ENCODE peak calls at places on chromosomes 16 and 17, in six cellular contexts. One of them, this sample, is unnamed.

GRCh38 chr17:45307290-45308015 is 9.4 kb downstream of the MAP3K14 start:
- DNase-seq in heart left ventricle: no peak
- DNase-seq in heart right ventricle: no peak
- DNase-seq in CD4-positive, alpha-beta T cell: no peak
- DNase-seq in fibroblast of pulmonary artery: peak
- DNase-seq in fibroblast of villous mesenchyme: peak
- DNase-seq in this sample: peak

GRCh38 chr17:33522623-33523022 is 229.5 kb upstream of the ASIC2 start:
- DNase-seq in heart left ventricle: no peak
- DNase-seq in heart right ventricle: no peak
- DNase-seq in CD4-positive, alpha-beta T cell: no peak
- DNase-seq in fibroblast of pulmonary artery: no peak
- DNase-seq in fibroblast of villous mesenchyme: no peak
- DNase-seq in this sample: no peak

GRCh38 chr16:87762071-87762571 is 3.7 kb downstream of the KLHDC4 start:
- DNase-seq in heart left ventricle: no peak
- DNase-seq in heart right ventricle: no peak
- DNase-seq in CD4-positive, alpha-beta T cell: no peak
- DNase-seq in fibroblast of pulmonary artery: no peak
- DNase-seq in fibroblast of villous mesenchyme: no peak
- DNase-seq in this sample: no peak

GRCh38 chr16:27498916-27499658 is 50.6 kb downstream of the GTF3C1 start:
- DNase-seq in heart left ventricle: no peak
- DNase-seq in heart right ventricle: no peak
- DNase-seq in CD4-positive, alpha-beta T cell: no peak
- DNase-seq in fibroblast of pulmonary artery: no peak
- DNase-seq in fibroblast of villous mesenchyme: no peak
- DNase-seq in this sample: no peak

GRCh38 chr16:12386076-12386641 is 409.6 kb downstream of the SNX29 start:
- DNase-seq in heart left ventricle: no peak
- DNase-seq in heart right ventricle: no peak
- DNase-seq in CD4-positive, alpha-beta T cell: no peak
- DNase-seq in fibroblast of pulmonary artery: no peak
- DNase-seq in fibroblast of villous mesenchyme: no peak
- DNase-seq in this sample: no peak

GRCh38 chr16:8594149-8594666 is 3.9 kb upstream of the TMEM114 start:
- DNase-seq in heart left ventricle: no peak
- DNase-seq in heart right ventricle: no peak
- DNase-seq in CD4-positive, alpha-beta T cell: no peak
- DNase-seq in fibroblast of pulmonary artery: no peak
- DNase-seq in fibroblast of villous mesenchyme: no peak
- DNase-seq in this sample: no peak

GRCh38 chr17:68567035-68567434 is 34.1 kb downstream of the FAM20A start:
- DNase-seq in heart left ventricle: no peak
- DNase-seq in heart right ventricle: no peak
- DNase-seq in CD4-positive, alpha-beta T cell: no peak
- DNase-seq in fibroblast of pulmonary artery: no peak
- DNase-seq in fibroblast of villous mesenchyme: peak
- DNase-seq in this sample: no peak

GRCh38 chr16:24946155-24946554 is 69.0 kb downstream of the ARHGAP17 start:
- DNase-seq in heart left ventricle: no peak
- DNase-seq in heart right ventricle: no peak
- DNase-seq in CD4-positive, alpha-beta T cell: no peak
- DNase-seq in fibroblast of pulmonary artery: no peak
- DNase-seq in fibroblast of villous mesenchyme: no peak
- DNase-seq in this sample: no peak

GRCh38 chr17:5418858-5419355 is 555 bp downstream of the NUP88 start:
- DNase-seq in heart left ventricle: peak
- DNase-seq in heart right ventricle: peak
- DNase-seq in CD4-positive, alpha-beta T cell: peak
- DNase-seq in fibroblast of pulmonary artery: peak
- DNase-seq in fibroblast of villous mesenchyme: peak
- DNase-seq in this sample: no peak

GRCh38 chr16:19505600-19506303 is 16.1 kb downstream of the GDE1 start:
- DNase-seq in heart left ventricle: no peak
- DNase-seq in heart right ventricle: peak
- DNase-seq in CD4-positive, alpha-beta T cell: no peak
- DNase-seq in fibroblast of pulmonary artery: peak
- DNase-seq in fibroblast of villous mesenchyme: no peak
- DNase-seq in this sample: no peak

GRCh38 chr16:3983081-3983520 is 102.6 kb upstream of the CREBBP start:
- DNase-seq in heart left ventricle: peak
- DNase-seq in heart right ventricle: peak
- DNase-seq in CD4-positive, alpha-beta T cell: peak
- DNase-seq in fibroblast of pulmonary artery: peak
- DNase-seq in fibroblast of villous mesenchyme: peak
- DNase-seq in this sample: peak

GRCh38 chr17:81519284-81520020 is 6.9 kb upstream of the ACTG1 start:
- DNase-seq in heart left ventricle: no peak
- DNase-seq in heart right ventricle: no peak
- DNase-seq in CD4-positive, alpha-beta T cell: peak
- DNase-seq in fibroblast of pulmonary artery: no peak
- DNase-seq in fibroblast of villous mesenchyme: no peak
- DNase-seq in this sample: peak

GRCh38 chr16:48393843-48394703 is 8.9 kb upstream of the SIAH1 start:
- DNase-seq in heart left ventricle: no peak
- DNase-seq in heart right ventricle: no peak
- DNase-seq in CD4-positive, alpha-beta T cell: no peak
- DNase-seq in fibroblast of pulmonary artery: peak
- DNase-seq in fibroblast of villous mesenchyme: peak
- DNase-seq in this sample: no peak

GRCh38 chr17:78151514-78152008 is 5.4 kb downstream of the C17orf99 start:
- DNase-seq in heart left ventricle: no peak
- DNase-seq in heart right ventricle: no peak
- DNase-seq in CD4-positive, alpha-beta T cell: no peak
- DNase-seq in fibroblast of pulmonary artery: no peak
- DNase-seq in fibroblast of villous mesenchyme: no peak
- DNase-seq in this sample: peak

GRCh38 chr17:76232342-76232741 is 8.0 kb downstream of the RNF157 start:
- DNase-seq in heart left ventricle: no peak
- DNase-seq in heart right ventricle: no peak
- DNase-seq in CD4-positive, alpha-beta T cell: no peak
- DNase-seq in fibroblast of pulmonary artery: peak
- DNase-seq in fibroblast of villous mesenchyme: peak
- DNase-seq in this sample: no peak

GRCh38 chr17:80886641-80887573 is 104.7 kb upstream of the CHMP6 start:
- DNase-seq in heart left ventricle: no peak
- DNase-seq in heart right ventricle: no peak
- DNase-seq in CD4-positive, alpha-beta T cell: no peak
- DNase-seq in fibroblast of pulmonary artery: no peak
- DNase-seq in fibroblast of villous mesenchyme: no peak
- DNase-seq in this sample: no peak

GRCh38 chr17:6186998-6187397 is 116.8 kb downstream of the WSCD1 start:
- DNase-seq in heart left ventricle: no peak
- DNase-seq in heart right ventricle: no peak
- DNase-seq in CD4-positive, alpha-beta T cell: no peak
- DNase-seq in fibroblast of pulmonary artery: no peak
- DNase-seq in fibroblast of villous mesenchyme: no peak
- DNase-seq in this sample: no peak

GRCh38 chr16:4935231-4935855 is 1.6 kb downstream of the PPL start:
- DNase-seq in heart left ventricle: peak
- DNase-seq in heart right ventricle: peak
- DNase-seq in CD4-positive, alpha-beta T cell: no peak
- DNase-seq in fibroblast of pulmonary artery: peak
- DNase-seq in fibroblast of villous mesenchyme: peak
- DNase-seq in this sample: peak

GRCh38 chr17:1072551-1072961 is 75.6 kb downstream of the TIMM22 start:
- DNase-seq in heart left ventricle: no peak
- DNase-seq in heart right ventricle: no peak
- DNase-seq in CD4-positive, alpha-beta T cell: no peak
- DNase-seq in fibroblast of pulmonary artery: no peak
- DNase-seq in fibroblast of villous mesenchyme: no peak
- DNase-seq in this sample: peak

GRCh38 chr16:13823501-13823900 is 96.5 kb upstream of the ERCC4 start:
- DNase-seq in heart left ventricle: no peak
- DNase-seq in heart right ventricle: no peak
- DNase-seq in CD4-positive, alpha-beta T cell: no peak
- DNase-seq in fibroblast of pulmonary artery: no peak
- DNase-seq in fibroblast of villous mesenchyme: no peak
- DNase-seq in this sample: no peak

GRCh38 chr17:6666557-6666956 is 15.0 kb downstream of the C17orf100 start:
- DNase-seq in heart left ventricle: no peak
- DNase-seq in heart right ventricle: no peak
- DNase-seq in CD4-positive, alpha-beta T cell: no peak
- DNase-seq in fibroblast of pulmonary artery: no peak
- DNase-seq in fibroblast of villous mesenchyme: no peak
- DNase-seq in this sample: no peak

GRCh38 chr17:45812102-45812501 is 28.0 kb downstream of the CRHR1 start:
- DNase-seq in heart left ventricle: no peak
- DNase-seq in heart right ventricle: no peak
- DNase-seq in CD4-positive, alpha-beta T cell: no peak
- DNase-seq in fibroblast of pulmonary artery: peak
- DNase-seq in fibroblast of villous mesenchyme: peak
- DNase-seq in this sample: no peak

GRCh38 chr16:31486036-31486435 is 3.1 kb downstream of the SLC5A2 start:
- DNase-seq in heart left ventricle: no peak
- DNase-seq in heart right ventricle: no peak
- DNase-seq in CD4-positive, alpha-beta T cell: no peak
- DNase-seq in fibroblast of pulmonary artery: no peak
- DNase-seq in fibroblast of villous mesenchyme: no peak
- DNase-seq in this sample: no peak

GRCh38 chr16:31487076-31487719 is 4.3 kb downstream of the SLC5A2 start:
- DNase-seq in heart left ventricle: no peak
- DNase-seq in heart right ventricle: no peak
- DNase-seq in CD4-positive, alpha-beta T cell: no peak
- DNase-seq in fibroblast of pulmonary artery: no peak
- DNase-seq in fibroblast of villous mesenchyme: no peak
- DNase-seq in this sample: peak

GRCh38 chr16:31489616-31490584 is 7.0 kb downstream of the SLC5A2 start:
- DNase-seq in heart left ventricle: no peak
- DNase-seq in heart right ventricle: no peak
- DNase-seq in CD4-positive, alpha-beta T cell: no peak
- DNase-seq in fibroblast of pulmonary artery: no peak
- DNase-seq in fibroblast of villous mesenchyme: no peak
- DNase-seq in this sample: no peak

GRCh38 chr16:31488630-31489564 is 6.0 kb downstream of the SLC5A2 start:
- DNase-seq in heart left ventricle: no peak
- DNase-seq in heart right ventricle: no peak
- DNase-seq in CD4-positive, alpha-beta T cell: no peak
- DNase-seq in fibroblast of pulmonary artery: no peak
- DNase-seq in fibroblast of villous mesenchyme: no peak
- DNase-seq in this sample: no peak

GRCh38 chr16:31487720-31488629 is 5.1 kb downstream of the SLC5A2 start:
- DNase-seq in heart left ventricle: no peak
- DNase-seq in heart right ventricle: no peak
- DNase-seq in CD4-positive, alpha-beta T cell: peak
- DNase-seq in fibroblast of pulmonary artery: no peak
- DNase-seq in fibroblast of villous mesenchyme: peak
- DNase-seq in this sample: peak
- TF ChIP-seq CTCF in heart left ventricle: no peak
- TF ChIP-seq CTCF in heart right ventricle: no peak
- TF ChIP-seq CTCF in CD4-positive, alpha-beta T cell: no peak
- TF ChIP-seq CTCF in fibroblast of pulmonary artery: no peak
- TF ChIP-seq CTCF in fibroblast of villous mesenchyme: no peak
- TF ChIP-seq CTCF in this sample: no peak

GRCh38 chr17:61414141-61414935 is 14.7 kb downstream of the TBX2 start:
- DNase-seq in heart left ventricle: peak
- DNase-seq in heart right ventricle: peak
- DNase-seq in CD4-positive, alpha-beta T cell: no peak
- DNase-seq in fibroblast of pulmonary artery: no peak
- DNase-seq in fibroblast of villous mesenchyme: no peak
- DNase-seq in this sample: peak

GRCh38 chr17:61415374-61416210 is 15.9 kb downstream of the TBX2 start:
- DNase-seq in heart left ventricle: no peak
- DNase-seq in heart right ventricle: no peak
- DNase-seq in CD4-positive, alpha-beta T cell: no peak
- DNase-seq in fibroblast of pulmonary artery: no peak
- DNase-seq in fibroblast of villous mesenchyme: peak
- DNase-seq in this sample: no peak

GRCh38 chr17:61416540-61417363 is 17.1 kb downstream of the TBX2 start:
- DNase-seq in heart left ventricle: peak
- DNase-seq in heart right ventricle: peak
- DNase-seq in CD4-positive, alpha-beta T cell: peak
- DNase-seq in fibroblast of pulmonary artery: peak
- DNase-seq in fibroblast of villous mesenchyme: peak
- DNase-seq in this sample: peak

GRCh38 chr17:61414936-61415251 is 15.3 kb downstream of the TBX2 start:
- DNase-seq in heart left ventricle: no peak
- DNase-seq in heart right ventricle: no peak
- DNase-seq in CD4-positive, alpha-beta T cell: no peak
- DNase-seq in fibroblast of pulmonary artery: no peak
- DNase-seq in fibroblast of villous mesenchyme: no peak
- DNase-seq in this sample: no peak

GRCh38 chr17:61416211-61416539 is 16.5 kb downstream of the TBX2 start:
- DNase-seq in heart left ventricle: no peak
- DNase-seq in heart right ventricle: no peak
- DNase-seq in CD4-positive, alpha-beta T cell: no peak
- DNase-seq in fibroblast of pulmonary artery: no peak
- DNase-seq in fibroblast of villous mesenchyme: no peak
- DNase-seq in this sample: no peak
- TF ChIP-seq CTCF in heart left ventricle: no peak
- TF ChIP-seq CTCF in heart right ventricle: no peak
- TF ChIP-seq CTCF in CD4-positive, alpha-beta T cell: no peak
- TF ChIP-seq CTCF in fibroblast of pulmonary artery: no peak
- TF ChIP-seq CTCF in fibroblast of villous mesenchyme: no peak
- TF ChIP-seq CTCF in this sample: no peak

DNA sequence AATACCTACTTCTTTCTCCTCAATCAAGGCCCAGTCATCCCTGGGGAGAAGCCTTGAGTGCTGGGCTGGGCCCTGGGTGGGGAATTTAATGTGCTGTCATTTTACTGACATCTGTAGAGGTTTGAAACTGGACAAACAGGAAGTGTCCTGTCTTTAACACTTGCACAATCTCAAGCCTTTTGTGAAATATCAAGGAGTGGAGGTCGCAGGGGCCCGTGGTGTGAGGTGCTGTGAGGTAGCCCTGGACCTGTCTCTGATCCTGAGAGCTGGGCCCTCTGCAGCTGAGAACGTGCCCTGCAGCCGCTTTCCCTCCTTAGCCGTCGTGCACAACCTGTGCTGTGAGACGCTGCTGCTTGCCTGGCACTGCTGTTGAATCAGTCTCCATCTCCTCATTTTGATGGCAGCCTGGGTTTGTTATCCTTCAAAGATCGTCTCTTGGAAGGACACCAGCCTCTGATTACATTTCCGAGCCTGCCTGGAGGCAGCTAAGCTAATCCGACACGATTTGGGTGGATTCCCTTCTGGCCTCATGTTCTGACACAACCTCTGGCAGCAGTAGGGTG is 29.9 kb downstream of the SMARCE1 start:
- DNase-seq in heart left ventricle: no peak
- DNase-seq in heart right ventricle: no peak
- DNase-seq in CD4-positive, alpha-beta T cell: no peak
- DNase-seq in fibroblast of pulmonary artery: no peak
- DNase-seq in fibroblast of villous mesenchyme: no peak
- DNase-seq in this sample: peak
- TF ChIP-seq CTCF in heart left ventricle: no peak
- TF ChIP-seq CTCF in heart right ventricle: no peak
- TF ChIP-seq CTCF in CD4-positive, alpha-beta T cell: no peak
- TF ChIP-seq CTCF in fibroblast of pulmonary artery: no peak
- TF ChIP-seq CTCF in fibroblast of villous mesenchyme: no peak
- TF ChIP-seq CTCF in this sample: no peak

DNA sequence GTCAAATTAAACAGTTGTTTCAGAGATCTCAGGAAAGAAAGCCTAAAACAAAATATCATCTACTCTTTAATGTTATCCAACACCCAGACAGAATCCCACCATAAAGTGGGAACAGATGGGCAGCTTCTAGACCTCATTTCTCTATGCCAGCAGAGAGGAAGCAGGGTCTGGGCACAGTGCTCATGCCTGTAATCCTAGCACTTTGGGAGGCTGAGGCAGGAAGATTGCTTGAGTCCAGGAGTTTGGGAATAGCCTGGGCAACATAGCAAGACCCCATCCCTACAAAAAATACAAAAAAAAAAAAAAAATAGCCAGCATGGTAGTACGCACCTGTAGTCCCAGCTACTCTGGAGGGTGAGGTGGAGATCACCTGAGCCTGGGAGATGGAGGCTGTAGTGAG is 13.5 kb upstream of the ZNF652 start:
- DNase-seq in heart left ventricle: no peak
- DNase-seq in heart right ventricle: no peak
- DNase-seq in CD4-positive, alpha-beta T cell: no peak
- DNase-seq in fibroblast of pulmonary artery: no peak
- DNase-seq in fibroblast of villous mesenchyme: no peak
- DNase-seq in this sample: no peak
- TF ChIP-seq CTCF in heart left ventricle: no peak
- TF ChIP-seq CTCF in heart right ventricle: no peak
- TF ChIP-seq CTCF in CD4-positive, alpha-beta T cell: no peak
- TF ChIP-seq CTCF in fibroblast of pulmonary artery: no peak
- TF ChIP-seq CTCF in fibroblast of villous mesenchyme: no peak
- TF ChIP-seq CTCF in this sample: no peak